ENCODE peak calls at places on chromosome 21, in nine cellular contexts. One of them, this sample, is unnamed.

GRCh38 chr21:17613242-17613676 is 558 bp upstream of the BTG3 start:
- DNase-seq in H54: no peak
- DNase-seq in breast epithelium: no peak
- DNase-seq in CD4-positive, alpha-beta T cell: no peak
- DNase-seq in fibroblast of mammary gland: peak
- DNase-seq in OCI-LY7: peak
- DNase-seq in stimulated activated CD8-positive, alpha-beta memory T cell treated with anti-CD3 and anti-CD28 coated beads, Interleukin-2, amount 100 ng/mL, for 1 hour: no peak
- DNase-seq in H7: no peak
- DNase-seq in neuronal stem cell: peak
- DNase-seq in this sample: no peak

GRCh38 chr21:38619865-38620513 is 121.7 kb upstream of the ERG start:
- DNase-seq in H54: no peak
- DNase-seq in breast epithelium: no peak
- DNase-seq in CD4-positive, alpha-beta T cell: no peak
- DNase-seq in fibroblast of mammary gland: peak
- DNase-seq in OCI-LY7: no peak
- DNase-seq in stimulated activated CD8-positive, alpha-beta memory T cell treated with anti-CD3 and anti-CD28 coated beads, Interleukin-2, amount 100 ng/mL, for 1 hour: no peak
- DNase-seq in H7: no peak
- DNase-seq in neuronal stem cell: no peak
- DNase-seq in this sample: no peak

GRCh38 chr21:28111151-28111619 is 881.5 kb downstream of the LTN1 start:
- DNase-seq in H54: no peak
- DNase-seq in breast epithelium: no peak
- DNase-seq in CD4-positive, alpha-beta T cell: no peak
- DNase-seq in fibroblast of mammary gland: peak
- DNase-seq in OCI-LY7: no peak
- DNase-seq in stimulated activated CD8-positive, alpha-beta memory T cell treated with anti-CD3 and anti-CD28 coated beads, Interleukin-2, amount 100 ng/mL, for 1 hour: no peak
- DNase-seq in H7: no peak
- DNase-seq in neuronal stem cell: no peak
- DNase-seq in this sample: no peak

GRCh38 chr21:31370281-31370892 is 26.3 kb upstream of the TIAM1 start:
- DNase-seq in H54: no peak
- DNase-seq in breast epithelium: no peak
- DNase-seq in CD4-positive, alpha-beta T cell: no peak
- DNase-seq in fibroblast of mammary gland: no peak
- DNase-seq in OCI-LY7: no peak
- DNase-seq in stimulated activated CD8-positive, alpha-beta memory T cell treated with anti-CD3 and anti-CD28 coated beads, Interleukin-2, amount 100 ng/mL, for 1 hour: no peak
- DNase-seq in H7: no peak
- DNase-seq in neuronal stem cell: no peak
- DNase-seq in this sample: no peak

GRCh38 chr21:45655071-45655470 is 11.5 kb downstream of the PCBP3 start:
- DNase-seq in H54: no peak
- DNase-seq in breast epithelium: no peak
- DNase-seq in CD4-positive, alpha-beta T cell: no peak
- DNase-seq in fibroblast of mammary gland: peak
- DNase-seq in OCI-LY7: no peak
- DNase-seq in stimulated activated CD8-positive, alpha-beta memory T cell treated with anti-CD3 and anti-CD28 coated beads, Interleukin-2, amount 100 ng/mL, for 1 hour: no peak
- DNase-seq in H7: no peak
- DNase-seq in neuronal stem cell: no peak
- DNase-seq in this sample: no peak

GRCh38 chr21:42062543-42063022 is 8.5 kb upstream of the UMODL1 start:
- DNase-seq in H54: no peak
- DNase-seq in breast epithelium: no peak
- DNase-seq in CD4-positive, alpha-beta T cell: peak
- DNase-seq in fibroblast of mammary gland: no peak
- DNase-seq in OCI-LY7: peak
- DNase-seq in stimulated activated CD8-positive, alpha-beta memory T cell treated with anti-CD3 and anti-CD28 coated beads, Interleukin-2, amount 100 ng/mL, for 1 hour: peak
- DNase-seq in H7: peak
- DNase-seq in neuronal stem cell: no peak
- DNase-seq in this sample: peak

GRCh38 chr21:31611445-31611844 is 48.0 kb upstream of the SOD1 start:
- DNase-seq in H54: no peak
- DNase-seq in breast epithelium: no peak
- DNase-seq in CD4-positive, alpha-beta T cell: no peak
- DNase-seq in fibroblast of mammary gland: no peak
- DNase-seq in OCI-LY7: no peak
- DNase-seq in stimulated activated CD8-positive, alpha-beta memory T cell treated with anti-CD3 and anti-CD28 coated beads, Interleukin-2, amount 100 ng/mL, for 1 hour: no peak
- DNase-seq in H7: no peak
- DNase-seq in neuronal stem cell: no peak
- DNase-seq in this sample: no peak

GRCh38 chr21:33042812-33043211 is 17.1 kb downstream of the OLIG2 start:
- DNase-seq in H54: peak
- DNase-seq in breast epithelium: no peak
- DNase-seq in CD4-positive, alpha-beta T cell: no peak
- DNase-seq in fibroblast of mammary gland: peak
- DNase-seq in OCI-LY7: no peak
- DNase-seq in stimulated activated CD8-positive, alpha-beta memory T cell treated with anti-CD3 and anti-CD28 coated beads, Interleukin-2, amount 100 ng/mL, for 1 hour: no peak
- DNase-seq in H7: no peak
- DNase-seq in neuronal stem cell: no peak
- DNase-seq in this sample: no peak

GRCh38 chr21:46572850-46573249 is 32.0 kb downstream of the S100B start:
- DNase-seq in H54: no peak
- DNase-seq in breast epithelium: no peak
- DNase-seq in CD4-positive, alpha-beta T cell: no peak
- DNase-seq in fibroblast of mammary gland: no peak
- DNase-seq in OCI-LY7: peak
- DNase-seq in stimulated activated CD8-positive, alpha-beta memory T cell treated with anti-CD3 and anti-CD28 coated beads, Interleukin-2, amount 100 ng/mL, for 1 hour: no peak
- DNase-seq in H7: no peak
- DNase-seq in neuronal stem cell: no peak
- DNase-seq in this sample: no peak

GRCh38 chr21:35231115-35231514 is 182.0 kb upstream of the RUNX1 start:
- DNase-seq in H54: no peak
- DNase-seq in breast epithelium: no peak
- DNase-seq in CD4-positive, alpha-beta T cell: no peak
- DNase-seq in fibroblast of mammary gland: no peak
- DNase-seq in OCI-LY7: peak
- DNase-seq in stimulated activated CD8-positive, alpha-beta memory T cell treated with anti-CD3 and anti-CD28 coated beads, Interleukin-2, amount 100 ng/mL, for 1 hour: no peak
- DNase-seq in H7: no peak
- DNase-seq in neuronal stem cell: no peak
- DNase-seq in this sample: no peak

GRCh38 chr21:36487641-36488307 is 7.9 kb upstream of the CLDN14 start:
- DNase-seq in H54: no peak
- DNase-seq in breast epithelium: peak
- DNase-seq in CD4-positive, alpha-beta T cell: no peak
- DNase-seq in fibroblast of mammary gland: peak
- DNase-seq in OCI-LY7: peak
- DNase-seq in stimulated activated CD8-positive, alpha-beta memory T cell treated with anti-CD3 and anti-CD28 coated beads, Interleukin-2, amount 100 ng/mL, for 1 hour: no peak
- DNase-seq in H7: no peak
- DNase-seq in neuronal stem cell: no peak
- DNase-seq in this sample: no peak

GRCh38 chr21:25031750-25032149 is 575.5 kb downstream of the MRPL39 start:
- DNase-seq in H54: no peak
- DNase-seq in breast epithelium: no peak
- DNase-seq in CD4-positive, alpha-beta T cell: no peak
- DNase-seq in fibroblast of mammary gland: no peak
- DNase-seq in OCI-LY7: no peak
- DNase-seq in stimulated activated CD8-positive, alpha-beta memory T cell treated with anti-CD3 and anti-CD28 coated beads, Interleukin-2, amount 100 ng/mL, for 1 hour: no peak
- DNase-seq in H7: no peak
- DNase-seq in neuronal stem cell: no peak
- DNase-seq in this sample: no peak

GRCh38 chr21:17451364-17451869 is 61.4 kb upstream of the CXADR start:
- DNase-seq in H54: peak
- DNase-seq in breast epithelium: no peak
- DNase-seq in CD4-positive, alpha-beta T cell: no peak
- DNase-seq in fibroblast of mammary gland: peak
- DNase-seq in OCI-LY7: no peak
- DNase-seq in stimulated activated CD8-positive, alpha-beta memory T cell treated with anti-CD3 and anti-CD28 coated beads, Interleukin-2, amount 100 ng/mL, for 1 hour: no peak
- DNase-seq in H7: no peak
- DNase-seq in neuronal stem cell: no peak
- DNase-seq in this sample: no peak

GRCh38 chr21:36749935-36750578 is 51.1 kb downstream of the SIM2 start:
- DNase-seq in H54: no peak
- DNase-seq in breast epithelium: no peak
- DNase-seq in CD4-positive, alpha-beta T cell: no peak
- DNase-seq in fibroblast of mammary gland: peak
- DNase-seq in OCI-LY7: no peak
- DNase-seq in stimulated activated CD8-positive, alpha-beta memory T cell treated with anti-CD3 and anti-CD28 coated beads, Interleukin-2, amount 100 ng/mL, for 1 hour: no peak
- DNase-seq in H7: peak
- DNase-seq in neuronal stem cell: peak
- DNase-seq in this sample: no peak

GRCh38 chr21:25491267-25491666 is 116.0 kb downstream of the MRPL39 start:
- DNase-seq in H54: no peak
- DNase-seq in breast epithelium: no peak
- DNase-seq in CD4-positive, alpha-beta T cell: no peak
- DNase-seq in fibroblast of mammary gland: no peak
- DNase-seq in OCI-LY7: no peak
- DNase-seq in stimulated activated CD8-positive, alpha-beta memory T cell treated with anti-CD3 and anti-CD28 coated beads, Interleukin-2, amount 100 ng/mL, for 1 hour: no peak
- DNase-seq in H7: no peak
- DNase-seq in neuronal stem cell: no peak
- DNase-seq in this sample: no peak

GRCh38 chr21:30168086-30168485 is 1.5 kb upstream of the CLDN17 start:
- DNase-seq in H54: no peak
- DNase-seq in breast epithelium: no peak
- DNase-seq in CD4-positive, alpha-beta T cell: no peak
- DNase-seq in fibroblast of mammary gland: no peak
- DNase-seq in OCI-LY7: no peak
- DNase-seq in stimulated activated CD8-positive, alpha-beta memory T cell treated with anti-CD3 and anti-CD28 coated beads, Interleukin-2, amount 100 ng/mL, for 1 hour: no peak
- DNase-seq in H7: no peak
- DNase-seq in neuronal stem cell: no peak
- DNase-seq in this sample: no peak

GRCh38 chr21:45397381-45397780 is 7.6 kb upstream of the COL18A1 start:
- DNase-seq in H54: no peak
- DNase-seq in breast epithelium: no peak
- DNase-seq in CD4-positive, alpha-beta T cell: no peak
- DNase-seq in fibroblast of mammary gland: no peak
- DNase-seq in OCI-LY7: no peak
- DNase-seq in stimulated activated CD8-positive, alpha-beta memory T cell treated with anti-CD3 and anti-CD28 coated beads, Interleukin-2, amount 100 ng/mL, for 1 hour: no peak
- DNase-seq in H7: no peak
- DNase-seq in neuronal stem cell: no peak
- DNase-seq in this sample: no peak

GRCh38 chr21:36075171-36075570 is 5.3 kb downstream of the CBR1 start:
- DNase-seq in H54: no peak
- DNase-seq in breast epithelium: no peak
- DNase-seq in CD4-positive, alpha-beta T cell: no peak
- DNase-seq in fibroblast of mammary gland: no peak
- DNase-seq in OCI-LY7: no peak
- DNase-seq in stimulated activated CD8-positive, alpha-beta memory T cell treated with anti-CD3 and anti-CD28 coated beads, Interleukin-2, amount 100 ng/mL, for 1 hour: no peak
- DNase-seq in H7: no peak
- DNase-seq in neuronal stem cell: no peak
- DNase-seq in this sample: no peak

GRCh38 chr21:42190492-42190875 is 28.5 kb upstream of the ABCG1 start:
- DNase-seq in H54: no peak
- DNase-seq in breast epithelium: no peak
- DNase-seq in CD4-positive, alpha-beta T cell: no peak
- DNase-seq in fibroblast of mammary gland: no peak
- DNase-seq in OCI-LY7: no peak
- DNase-seq in stimulated activated CD8-positive, alpha-beta memory T cell treated with anti-CD3 and anti-CD28 coated beads, Interleukin-2, amount 100 ng/mL, for 1 hour: no peak
- DNase-seq in H7: no peak
- DNase-seq in neuronal stem cell: no peak
- DNase-seq in this sample: no peak

GRCh38 chr21:41660748-41661147 is 106.1 kb downstream of the RIPK4 start:
- DNase-seq in H54: no peak
- DNase-seq in breast epithelium: no peak
- DNase-seq in CD4-positive, alpha-beta T cell: no peak
- DNase-seq in fibroblast of mammary gland: no peak
- DNase-seq in OCI-LY7: no peak
- DNase-seq in stimulated activated CD8-positive, alpha-beta memory T cell treated with anti-CD3 and anti-CD28 coated beads, Interleukin-2, amount 100 ng/mL, for 1 hour: no peak
- DNase-seq in H7: peak
- DNase-seq in neuronal stem cell: no peak
- DNase-seq in this sample: no peak

GRCh38 chr21:44740721-44741120 is 29.3 kb upstream of the TSPEAR start:
- DNase-seq in H54: no peak
- DNase-seq in breast epithelium: no peak
- DNase-seq in CD4-positive, alpha-beta T cell: no peak
- DNase-seq in fibroblast of mammary gland: no peak
- DNase-seq in OCI-LY7: no peak
- DNase-seq in stimulated activated CD8-positive, alpha-beta memory T cell treated with anti-CD3 and anti-CD28 coated beads, Interleukin-2, amount 100 ng/mL, for 1 hour: no peak
- DNase-seq in H7: peak
- DNase-seq in neuronal stem cell: no peak
- DNase-seq in this sample: no peak

GRCh38 chr21:33035147-33035546 is 9.4 kb downstream of the OLIG2 start:
- DNase-seq in H54: no peak
- DNase-seq in breast epithelium: no peak
- DNase-seq in CD4-positive, alpha-beta T cell: no peak
- DNase-seq in fibroblast of mammary gland: no peak
- DNase-seq in OCI-LY7: no peak
- DNase-seq in stimulated activated CD8-positive, alpha-beta memory T cell treated with anti-CD3 and anti-CD28 coated beads, Interleukin-2, amount 100 ng/mL, for 1 hour: no peak
- DNase-seq in H7: peak
- DNase-seq in neuronal stem cell: no peak
- DNase-seq in this sample: no peak

GRCh38 chr21:38037416-38037815 is 121.2 kb upstream of the KCNJ6 start:
- DNase-seq in H54: no peak
- DNase-seq in breast epithelium: no peak
- DNase-seq in CD4-positive, alpha-beta T cell: no peak
- DNase-seq in fibroblast of mammary gland: no peak
- DNase-seq in OCI-LY7: no peak
- DNase-seq in stimulated activated CD8-positive, alpha-beta memory T cell treated with anti-CD3 and anti-CD28 coated beads, Interleukin-2, amount 100 ng/mL, for 1 hour: no peak
- DNase-seq in H7: no peak
- DNase-seq in neuronal stem cell: no peak
- DNase-seq in this sample: no peak

GRCh38 chr21:42356036-42356435 is 5.2 kb upstream of the TFF2 start:
- DNase-seq in H54: no peak
- DNase-seq in breast epithelium: no peak
- DNase-seq in CD4-positive, alpha-beta T cell: no peak
- DNase-seq in fibroblast of mammary gland: no peak
- DNase-seq in OCI-LY7: no peak
- DNase-seq in stimulated activated CD8-positive, alpha-beta memory T cell treated with anti-CD3 and anti-CD28 coated beads, Interleukin-2, amount 100 ng/mL, for 1 hour: no peak
- DNase-seq in H7: no peak
- DNase-seq in neuronal stem cell: no peak
- DNase-seq in this sample: no peak

GRCh38 chr21:33023574-33024277 is 2.0 kb upstream of the OLIG2 start:
- DNase-seq in H54: no peak
- DNase-seq in breast epithelium: no peak
- DNase-seq in CD4-positive, alpha-beta T cell: no peak
- DNase-seq in fibroblast of mammary gland: no peak
- DNase-seq in OCI-LY7: no peak
- DNase-seq in stimulated activated CD8-positive, alpha-beta memory T cell treated with anti-CD3 and anti-CD28 coated beads, Interleukin-2, amount 100 ng/mL, for 1 hour: no peak
- DNase-seq in H7: peak
- DNase-seq in neuronal stem cell: no peak
- DNase-seq in this sample: no peak

GRCh38 chr21:26444646-26445045 is 128.4 kb downstream of the CYYR1 start:
- DNase-seq in H54: no peak
- DNase-seq in breast epithelium: no peak
- DNase-seq in CD4-positive, alpha-beta T cell: no peak
- DNase-seq in fibroblast of mammary gland: no peak
- DNase-seq in OCI-LY7: no peak
- DNase-seq in stimulated activated CD8-positive, alpha-beta memory T cell treated with anti-CD3 and anti-CD28 coated beads, Interleukin-2, amount 100 ng/mL, for 1 hour: no peak
- DNase-seq in H7: no peak
- DNase-seq in neuronal stem cell: no peak
- DNase-seq in this sample: no peak

GRCh38 chr21:28605138-28605537 is 387.5 kb downstream of the LTN1 start:
- DNase-seq in H54: no peak
- DNase-seq in breast epithelium: no peak
- DNase-seq in CD4-positive, alpha-beta T cell: no peak
- DNase-seq in fibroblast of mammary gland: no peak
- DNase-seq in OCI-LY7: peak
- DNase-seq in stimulated activated CD8-positive, alpha-beta memory T cell treated with anti-CD3 and anti-CD28 coated beads, Interleukin-2, amount 100 ng/mL, for 1 hour: no peak
- DNase-seq in H7: no peak
- DNase-seq in neuronal stem cell: no peak
- DNase-seq in this sample: no peak

GRCh38 chr21:45138199-45139002 is 64.0 kb downstream of the ADARB1 start:
- DNase-seq in H54: peak
- DNase-seq in breast epithelium: no peak
- DNase-seq in CD4-positive, alpha-beta T cell: peak
- DNase-seq in fibroblast of mammary gland: peak
- DNase-seq in OCI-LY7: peak
- DNase-seq in stimulated activated CD8-positive, alpha-beta memory T cell treated with anti-CD3 and anti-CD28 coated beads, Interleukin-2, amount 100 ng/mL, for 1 hour: peak
- DNase-seq in H7: peak
- DNase-seq in neuronal stem cell: peak
- DNase-seq in this sample: peak

GRCh38 chr21:45288441-45288841 is 746 bp upstream of the POFUT2 start:
- DNase-seq in H54: no peak
- DNase-seq in breast epithelium: peak
- DNase-seq in CD4-positive, alpha-beta T cell: no peak
- DNase-seq in fibroblast of mammary gland: no peak
- DNase-seq in OCI-LY7: no peak
- DNase-seq in stimulated activated CD8-positive, alpha-beta memory T cell treated with anti-CD3 and anti-CD28 coated beads, Interleukin-2, amount 100 ng/mL, for 1 hour: no peak
- DNase-seq in H7: peak
- DNase-seq in neuronal stem cell: no peak
- DNase-seq in this sample: no peak

GRCh38 chr21:34640858-34641257 is 25.9 kb upstream of the RCAN1 start:
- DNase-seq in H54: peak
- DNase-seq in breast epithelium: no peak
- DNase-seq in CD4-positive, alpha-beta T cell: no peak
- DNase-seq in fibroblast of mammary gland: peak
- DNase-seq in OCI-LY7: no peak
- DNase-seq in stimulated activated CD8-positive, alpha-beta memory T cell treated with anti-CD3 and anti-CD28 coated beads, Interleukin-2, amount 100 ng/mL, for 1 hour: no peak
- DNase-seq in H7: no peak
- DNase-seq in neuronal stem cell: no peak
- DNase-seq in this sample: no peak

GRCh38 chr21:44946254-44947041 is 6.6 kb downstream of the SLX9 start:
- DNase-seq in H54: no peak
- DNase-seq in breast epithelium: peak
- DNase-seq in CD4-positive, alpha-beta T cell: no peak
- DNase-seq in fibroblast of mammary gland: no peak
- DNase-seq in OCI-LY7: no peak
- DNase-seq in stimulated activated CD8-positive, alpha-beta memory T cell treated with anti-CD3 and anti-CD28 coated beads, Interleukin-2, amount 100 ng/mL, for 1 hour: no peak
- DNase-seq in H7: no peak
- DNase-seq in neuronal stem cell: no peak
- DNase-seq in this sample: no peak

This sample was measured in activated T-helper 1 cell treated with anti-CD3 and anti-CD28 coated beads, Interleukin-12 subunit alpha, Interleukin-12 subunit beta, Interleukin-2, Interleukin-4 antibody, amounts not matched to agents 30 ng/mL and 10 ng/mL and 1 ng/mL, durations not matched to agents 14 hours and 24 hours and 36 hours.